ENCODE peak calls at places on chromosome 16, in eight cellular contexts. One of them, this sample, is unnamed.

GRCh38 chr16:16148755-16149154 is 74.5 kb downstream of the ABCC6 start:
- DNase-seq in RCC 7860: peak
- DNase-seq in stimulated activated CD4-positive, alpha-beta T cell treated with anti-CD3 and anti-CD28 coated beads, Interleukin-15, amount 100 ng/mL, for 1 hour: no peak
- DNase-seq in activated CD4-positive, alpha-beta memory T cell treated with anti-CD3 and anti-CD28 coated beads for 36 hours: no peak
- DNase-seq in skeletal muscle cell: no peak
- DNase-seq in activated gamma-delta T cell treated with anti-CD3 and anti-CD28 coated beads, Interleukin-2, amount 50 U/mL, for 16 hours: no peak
- DNase-seq in Right ventricle myocardium superior: no peak
- DNase-seq in smooth muscle cell of the brain vasculature: no peak
- DNase-seq in this sample: no peak

GRCh38 chr16:31081428-31082351 is 7.1 kb downstream of the PRSS53 start:
- DNase-seq in RCC 7860: no peak
- DNase-seq in stimulated activated CD4-positive, alpha-beta T cell treated with anti-CD3 and anti-CD28 coated beads, Interleukin-15, amount 100 ng/mL, for 1 hour: no peak
- DNase-seq in activated CD4-positive, alpha-beta memory T cell treated with anti-CD3 and anti-CD28 coated beads for 36 hours: no peak
- DNase-seq in skeletal muscle cell: no peak
- DNase-seq in activated gamma-delta T cell treated with anti-CD3 and anti-CD28 coated beads, Interleukin-2, amount 50 U/mL, for 16 hours: no peak
- DNase-seq in Right ventricle myocardium superior: no peak
- DNase-seq in smooth muscle cell of the brain vasculature: no peak
- DNase-seq in this sample: no peak

GRCh38 chr16:70747703-70748631 is 53.0 kb downstream of the VAC14 start:
- DNase-seq in RCC 7860: peak
- DNase-seq in stimulated activated CD4-positive, alpha-beta T cell treated with anti-CD3 and anti-CD28 coated beads, Interleukin-15, amount 100 ng/mL, for 1 hour: no peak
- DNase-seq in activated CD4-positive, alpha-beta memory T cell treated with anti-CD3 and anti-CD28 coated beads for 36 hours: no peak
- DNase-seq in skeletal muscle cell: no peak
- DNase-seq in activated gamma-delta T cell treated with anti-CD3 and anti-CD28 coated beads, Interleukin-2, amount 50 U/mL, for 16 hours: no peak
- DNase-seq in Right ventricle myocardium superior: no peak
- DNase-seq in smooth muscle cell of the brain vasculature: no peak
- DNase-seq in this sample: no peak

GRCh38 chr16:26969589-26970217 is 97.0 kb upstream of the C16orf82 start:
- DNase-seq in RCC 7860: no peak
- DNase-seq in stimulated activated CD4-positive, alpha-beta T cell treated with anti-CD3 and anti-CD28 coated beads, Interleukin-15, amount 100 ng/mL, for 1 hour: no peak
- DNase-seq in activated CD4-positive, alpha-beta memory T cell treated with anti-CD3 and anti-CD28 coated beads for 36 hours: no peak
- DNase-seq in skeletal muscle cell: no peak
- DNase-seq in activated gamma-delta T cell treated with anti-CD3 and anti-CD28 coated beads, Interleukin-2, amount 50 U/mL, for 16 hours: no peak
- DNase-seq in Right ventricle myocardium superior: no peak
- DNase-seq in smooth muscle cell of the brain vasculature: no peak
- DNase-seq in this sample: no peak

GRCh38 chr16:80707686-80708085 is 96.7 kb downstream of the CDYL2 start:
- DNase-seq in RCC 7860: no peak
- DNase-seq in stimulated activated CD4-positive, alpha-beta T cell treated with anti-CD3 and anti-CD28 coated beads, Interleukin-15, amount 100 ng/mL, for 1 hour: no peak
- DNase-seq in activated CD4-positive, alpha-beta memory T cell treated with anti-CD3 and anti-CD28 coated beads for 36 hours: no peak
- DNase-seq in skeletal muscle cell: no peak
- DNase-seq in activated gamma-delta T cell treated with anti-CD3 and anti-CD28 coated beads, Interleukin-2, amount 50 U/mL, for 16 hours: no peak
- DNase-seq in Right ventricle myocardium superior: no peak
- DNase-seq in smooth muscle cell of the brain vasculature: no peak
- DNase-seq in this sample: no peak

GRCh38 chr16:5836979-5837670 is 739.5 kb upstream of the EEF2KMT start:
- DNase-seq in RCC 7860: no peak
- DNase-seq in stimulated activated CD4-positive, alpha-beta T cell treated with anti-CD3 and anti-CD28 coated beads, Interleukin-15, amount 100 ng/mL, for 1 hour: no peak
- DNase-seq in activated CD4-positive, alpha-beta memory T cell treated with anti-CD3 and anti-CD28 coated beads for 36 hours: no peak
- DNase-seq in skeletal muscle cell: no peak
- DNase-seq in activated gamma-delta T cell treated with anti-CD3 and anti-CD28 coated beads, Interleukin-2, amount 50 U/mL, for 16 hours: no peak
- DNase-seq in Right ventricle myocardium superior: no peak
- DNase-seq in smooth muscle cell of the brain vasculature: no peak
- DNase-seq in this sample: no peak

GRCh38 chr16:78742501-78743283 is 643.2 kb downstream of the WWOX start:
- DNase-seq in RCC 7860: peak
- DNase-seq in stimulated activated CD4-positive, alpha-beta T cell treated with anti-CD3 and anti-CD28 coated beads, Interleukin-15, amount 100 ng/mL, for 1 hour: peak
- DNase-seq in activated CD4-positive, alpha-beta memory T cell treated with anti-CD3 and anti-CD28 coated beads for 36 hours: peak
- DNase-seq in skeletal muscle cell: no peak
- DNase-seq in activated gamma-delta T cell treated with anti-CD3 and anti-CD28 coated beads, Interleukin-2, amount 50 U/mL, for 16 hours: peak
- DNase-seq in Right ventricle myocardium superior: no peak
- DNase-seq in smooth muscle cell of the brain vasculature: no peak
- DNase-seq in this sample: peak

GRCh38 chr16:67387479-67388079 is 5.7 kb downstream of the TPPP3 start:
- DNase-seq in RCC 7860: no peak
- DNase-seq in stimulated activated CD4-positive, alpha-beta T cell treated with anti-CD3 and anti-CD28 coated beads, Interleukin-15, amount 100 ng/mL, for 1 hour: no peak
- DNase-seq in activated CD4-positive, alpha-beta memory T cell treated with anti-CD3 and anti-CD28 coated beads for 36 hours: no peak
- DNase-seq in skeletal muscle cell: no peak
- DNase-seq in activated gamma-delta T cell treated with anti-CD3 and anti-CD28 coated beads, Interleukin-2, amount 50 U/mL, for 16 hours: no peak
- DNase-seq in Right ventricle myocardium superior: no peak
- DNase-seq in smooth muscle cell of the brain vasculature: no peak
- DNase-seq in this sample: no peak

GRCh38 chr16:57299009-57299718 is 14.7 kb upstream of the PLLP start:
- DNase-seq in RCC 7860: peak
- DNase-seq in stimulated activated CD4-positive, alpha-beta T cell treated with anti-CD3 and anti-CD28 coated beads, Interleukin-15, amount 100 ng/mL, for 1 hour: no peak
- DNase-seq in activated CD4-positive, alpha-beta memory T cell treated with anti-CD3 and anti-CD28 coated beads for 36 hours: peak
- DNase-seq in skeletal muscle cell: no peak
- DNase-seq in activated gamma-delta T cell treated with anti-CD3 and anti-CD28 coated beads, Interleukin-2, amount 50 U/mL, for 16 hours: no peak
- DNase-seq in Right ventricle myocardium superior: peak
- DNase-seq in smooth muscle cell of the brain vasculature: no peak
- DNase-seq in this sample: no peak

GRCh38 chr16:56608876-56609462 is 585 bp downstream of the MT2A start:
- DNase-seq in RCC 7860: no peak
- DNase-seq in stimulated activated CD4-positive, alpha-beta T cell treated with anti-CD3 and anti-CD28 coated beads, Interleukin-15, amount 100 ng/mL, for 1 hour: no peak
- DNase-seq in activated CD4-positive, alpha-beta memory T cell treated with anti-CD3 and anti-CD28 coated beads for 36 hours: peak
- DNase-seq in skeletal muscle cell: no peak
- DNase-seq in activated gamma-delta T cell treated with anti-CD3 and anti-CD28 coated beads, Interleukin-2, amount 50 U/mL, for 16 hours: no peak
- DNase-seq in Right ventricle myocardium superior: no peak
- DNase-seq in smooth muscle cell of the brain vasculature: no peak
- DNase-seq in this sample: no peak

GRCh38 chr16:28981517-28981916 is 3.3 kb upstream of the LAT start:
- DNase-seq in RCC 7860: peak
- DNase-seq in stimulated activated CD4-positive, alpha-beta T cell treated with anti-CD3 and anti-CD28 coated beads, Interleukin-15, amount 100 ng/mL, for 1 hour: no peak
- DNase-seq in activated CD4-positive, alpha-beta memory T cell treated with anti-CD3 and anti-CD28 coated beads for 36 hours: peak
- DNase-seq in skeletal muscle cell: no peak
- DNase-seq in activated gamma-delta T cell treated with anti-CD3 and anti-CD28 coated beads, Interleukin-2, amount 50 U/mL, for 16 hours: peak
- DNase-seq in Right ventricle myocardium superior: no peak
- DNase-seq in smooth muscle cell of the brain vasculature: no peak
- DNase-seq in this sample: no peak

GRCh38 chr16:70685938-70686375 is at the start of gene MTSS2:
- DNase-seq in RCC 7860: peak
- DNase-seq in stimulated activated CD4-positive, alpha-beta T cell treated with anti-CD3 and anti-CD28 coated beads, Interleukin-15, amount 100 ng/mL, for 1 hour: no peak
- DNase-seq in activated CD4-positive, alpha-beta memory T cell treated with anti-CD3 and anti-CD28 coated beads for 36 hours: peak
- DNase-seq in skeletal muscle cell: peak
- DNase-seq in activated gamma-delta T cell treated with anti-CD3 and anti-CD28 coated beads, Interleukin-2, amount 50 U/mL, for 16 hours: no peak
- DNase-seq in Right ventricle myocardium superior: peak
- DNase-seq in smooth muscle cell of the brain vasculature: peak
- DNase-seq in this sample: no peak

GRCh38 chr16:14415291-14415690 is 214.8 kb downstream of the PARN start:
- DNase-seq in RCC 7860: no peak
- DNase-seq in stimulated activated CD4-positive, alpha-beta T cell treated with anti-CD3 and anti-CD28 coated beads, Interleukin-15, amount 100 ng/mL, for 1 hour: no peak
- DNase-seq in activated CD4-positive, alpha-beta memory T cell treated with anti-CD3 and anti-CD28 coated beads for 36 hours: no peak
- DNase-seq in skeletal muscle cell: no peak
- DNase-seq in activated gamma-delta T cell treated with anti-CD3 and anti-CD28 coated beads, Interleukin-2, amount 50 U/mL, for 16 hours: no peak
- DNase-seq in Right ventricle myocardium superior: no peak
- DNase-seq in smooth muscle cell of the brain vasculature: no peak
- DNase-seq in this sample: no peak

GRCh38 chr16:930076-930475 is 40.7 kb downstream of the LMF1 start:
- DNase-seq in RCC 7860: no peak
- DNase-seq in stimulated activated CD4-positive, alpha-beta T cell treated with anti-CD3 and anti-CD28 coated beads, Interleukin-15, amount 100 ng/mL, for 1 hour: no peak
- DNase-seq in activated CD4-positive, alpha-beta memory T cell treated with anti-CD3 and anti-CD28 coated beads for 36 hours: no peak
- DNase-seq in skeletal muscle cell: no peak
- DNase-seq in activated gamma-delta T cell treated with anti-CD3 and anti-CD28 coated beads, Interleukin-2, amount 50 U/mL, for 16 hours: no peak
- DNase-seq in Right ventricle myocardium superior: no peak
- DNase-seq in smooth muscle cell of the brain vasculature: no peak
- DNase-seq in this sample: no peak

GRCh38 chr16:86016201-86016965 is 117.4 kb downstream of the IRF8 start:
- DNase-seq in RCC 7860: peak
- DNase-seq in stimulated activated CD4-positive, alpha-beta T cell treated with anti-CD3 and anti-CD28 coated beads, Interleukin-15, amount 100 ng/mL, for 1 hour: no peak
- DNase-seq in activated CD4-positive, alpha-beta memory T cell treated with anti-CD3 and anti-CD28 coated beads for 36 hours: peak
- DNase-seq in skeletal muscle cell: peak
- DNase-seq in activated gamma-delta T cell treated with anti-CD3 and anti-CD28 coated beads, Interleukin-2, amount 50 U/mL, for 16 hours: no peak
- DNase-seq in Right ventricle myocardium superior: no peak
- DNase-seq in smooth muscle cell of the brain vasculature: peak
- DNase-seq in this sample: no peak

GRCh38 chr16:68265078-68265925 is 976 bp downstream of the SLC7A6 start:
- DNase-seq in RCC 7860: peak
- DNase-seq in stimulated activated CD4-positive, alpha-beta T cell treated with anti-CD3 and anti-CD28 coated beads, Interleukin-15, amount 100 ng/mL, for 1 hour: no peak
- DNase-seq in activated CD4-positive, alpha-beta memory T cell treated with anti-CD3 and anti-CD28 coated beads for 36 hours: peak
- DNase-seq in skeletal muscle cell: no peak
- DNase-seq in activated gamma-delta T cell treated with anti-CD3 and anti-CD28 coated beads, Interleukin-2, amount 50 U/mL, for 16 hours: no peak
- DNase-seq in Right ventricle myocardium superior: peak
- DNase-seq in smooth muscle cell of the brain vasculature: no peak
- DNase-seq in this sample: no peak

GRCh38 chr16:11828696-11829095 is 22.6 kb downstream of the RSL1D1 start:
- DNase-seq in RCC 7860: no peak
- DNase-seq in stimulated activated CD4-positive, alpha-beta T cell treated with anti-CD3 and anti-CD28 coated beads, Interleukin-15, amount 100 ng/mL, for 1 hour: no peak
- DNase-seq in activated CD4-positive, alpha-beta memory T cell treated with anti-CD3 and anti-CD28 coated beads for 36 hours: no peak
- DNase-seq in skeletal muscle cell: no peak
- DNase-seq in activated gamma-delta T cell treated with anti-CD3 and anti-CD28 coated beads, Interleukin-2, amount 50 U/mL, for 16 hours: no peak
- DNase-seq in Right ventricle myocardium superior: no peak
- DNase-seq in smooth muscle cell of the brain vasculature: no peak
- DNase-seq in this sample: no peak

GRCh38 chr16:14050297-14051027 is 20.7 kb upstream of the MRTFB start:
- DNase-seq in RCC 7860: peak
- DNase-seq in stimulated activated CD4-positive, alpha-beta T cell treated with anti-CD3 and anti-CD28 coated beads, Interleukin-15, amount 100 ng/mL, for 1 hour: no peak
- DNase-seq in activated CD4-positive, alpha-beta memory T cell treated with anti-CD3 and anti-CD28 coated beads for 36 hours: no peak
- DNase-seq in skeletal muscle cell: no peak
- DNase-seq in activated gamma-delta T cell treated with anti-CD3 and anti-CD28 coated beads, Interleukin-2, amount 50 U/mL, for 16 hours: no peak
- DNase-seq in Right ventricle myocardium superior: no peak
- DNase-seq in smooth muscle cell of the brain vasculature: no peak
- DNase-seq in this sample: no peak

GRCh38 chr16:66278604-66279262 is 87.8 kb upstream of the CDH5 start:
- DNase-seq in RCC 7860: no peak
- DNase-seq in stimulated activated CD4-positive, alpha-beta T cell treated with anti-CD3 and anti-CD28 coated beads, Interleukin-15, amount 100 ng/mL, for 1 hour: no peak
- DNase-seq in activated CD4-positive, alpha-beta memory T cell treated with anti-CD3 and anti-CD28 coated beads for 36 hours: no peak
- DNase-seq in skeletal muscle cell: no peak
- DNase-seq in activated gamma-delta T cell treated with anti-CD3 and anti-CD28 coated beads, Interleukin-2, amount 50 U/mL, for 16 hours: no peak
- DNase-seq in Right ventricle myocardium superior: no peak
- DNase-seq in smooth muscle cell of the brain vasculature: no peak
- DNase-seq in this sample: no peak

GRCh38 chr16:84266451-84266850 is 26.6 kb upstream of the KCNG4 start:
- DNase-seq in RCC 7860: peak
- DNase-seq in stimulated activated CD4-positive, alpha-beta T cell treated with anti-CD3 and anti-CD28 coated beads, Interleukin-15, amount 100 ng/mL, for 1 hour: no peak
- DNase-seq in activated CD4-positive, alpha-beta memory T cell treated with anti-CD3 and anti-CD28 coated beads for 36 hours: peak
- DNase-seq in skeletal muscle cell: peak
- DNase-seq in activated gamma-delta T cell treated with anti-CD3 and anti-CD28 coated beads, Interleukin-2, amount 50 U/mL, for 16 hours: no peak
- DNase-seq in Right ventricle myocardium superior: no peak
- DNase-seq in smooth muscle cell of the brain vasculature: no peak
- DNase-seq in this sample: no peak

GRCh38 chr16:27385398-27385797 is 16.6 kb upstream of the IL21R start:
- DNase-seq in RCC 7860: no peak
- DNase-seq in stimulated activated CD4-positive, alpha-beta T cell treated with anti-CD3 and anti-CD28 coated beads, Interleukin-15, amount 100 ng/mL, for 1 hour: no peak
- DNase-seq in activated CD4-positive, alpha-beta memory T cell treated with anti-CD3 and anti-CD28 coated beads for 36 hours: no peak
- DNase-seq in skeletal muscle cell: no peak
- DNase-seq in activated gamma-delta T cell treated with anti-CD3 and anti-CD28 coated beads, Interleukin-2, amount 50 U/mL, for 16 hours: no peak
- DNase-seq in Right ventricle myocardium superior: no peak
- DNase-seq in smooth muscle cell of the brain vasculature: no peak
- DNase-seq in this sample: no peak

GRCh38 chr16:57383276-57384247 is 11.3 kb downstream of the CX3CL1 start:
- DNase-seq in RCC 7860: peak
- DNase-seq in stimulated activated CD4-positive, alpha-beta T cell treated with anti-CD3 and anti-CD28 coated beads, Interleukin-15, amount 100 ng/mL, for 1 hour: no peak
- DNase-seq in activated CD4-positive, alpha-beta memory T cell treated with anti-CD3 and anti-CD28 coated beads for 36 hours: no peak
- DNase-seq in skeletal muscle cell: no peak
- DNase-seq in activated gamma-delta T cell treated with anti-CD3 and anti-CD28 coated beads, Interleukin-2, amount 50 U/mL, for 16 hours: no peak
- DNase-seq in Right ventricle myocardium superior: no peak
- DNase-seq in smooth muscle cell of the brain vasculature: no peak
- DNase-seq in this sample: no peak

GRCh38 chr16:78317871-78318270 is 218.4 kb downstream of the WWOX start:
- DNase-seq in RCC 7860: no peak
- DNase-seq in stimulated activated CD4-positive, alpha-beta T cell treated with anti-CD3 and anti-CD28 coated beads, Interleukin-15, amount 100 ng/mL, for 1 hour: no peak
- DNase-seq in activated CD4-positive, alpha-beta memory T cell treated with anti-CD3 and anti-CD28 coated beads for 36 hours: no peak
- DNase-seq in skeletal muscle cell: no peak
- DNase-seq in activated gamma-delta T cell treated with anti-CD3 and anti-CD28 coated beads, Interleukin-2, amount 50 U/mL, for 16 hours: no peak
- DNase-seq in Right ventricle myocardium superior: no peak
- DNase-seq in smooth muscle cell of the brain vasculature: no peak
- DNase-seq in this sample: no peak

GRCh38 chr16:65122974-65123845 is 1.3 kb upstream of the CDH11 start:
- DNase-seq in RCC 7860: no peak
- DNase-seq in stimulated activated CD4-positive, alpha-beta T cell treated with anti-CD3 and anti-CD28 coated beads, Interleukin-15, amount 100 ng/mL, for 1 hour: no peak
- DNase-seq in activated CD4-positive, alpha-beta memory T cell treated with anti-CD3 and anti-CD28 coated beads for 36 hours: no peak
- DNase-seq in skeletal muscle cell: no peak
- DNase-seq in activated gamma-delta T cell treated with anti-CD3 and anti-CD28 coated beads, Interleukin-2, amount 50 U/mL, for 16 hours: no peak
- DNase-seq in Right ventricle myocardium superior: peak
- DNase-seq in smooth muscle cell of the brain vasculature: no peak
- DNase-seq in this sample: no peak

GRCh38 chr16:85266857-85267256 is 154.6 kb upstream of the CIBAR2 start:
- DNase-seq in RCC 7860: no peak
- DNase-seq in stimulated activated CD4-positive, alpha-beta T cell treated with anti-CD3 and anti-CD28 coated beads, Interleukin-15, amount 100 ng/mL, for 1 hour: no peak
- DNase-seq in activated CD4-positive, alpha-beta memory T cell treated with anti-CD3 and anti-CD28 coated beads for 36 hours: no peak
- DNase-seq in skeletal muscle cell: no peak
- DNase-seq in activated gamma-delta T cell treated with anti-CD3 and anti-CD28 coated beads, Interleukin-2, amount 50 U/mL, for 16 hours: no peak
- DNase-seq in Right ventricle myocardium superior: no peak
- DNase-seq in smooth muscle cell of the brain vasculature: no peak
- DNase-seq in this sample: no peak

GRCh38 chr16:12016166-12016947 is 39.8 kb downstream of the SNX29 start:
- DNase-seq in RCC 7860: no peak
- DNase-seq in stimulated activated CD4-positive, alpha-beta T cell treated with anti-CD3 and anti-CD28 coated beads, Interleukin-15, amount 100 ng/mL, for 1 hour: no peak
- DNase-seq in activated CD4-positive, alpha-beta memory T cell treated with anti-CD3 and anti-CD28 coated beads for 36 hours: no peak
- DNase-seq in skeletal muscle cell: no peak
- DNase-seq in activated gamma-delta T cell treated with anti-CD3 and anti-CD28 coated beads, Interleukin-2, amount 50 U/mL, for 16 hours: no peak
- DNase-seq in Right ventricle myocardium superior: no peak
- DNase-seq in smooth muscle cell of the brain vasculature: no peak
- DNase-seq in this sample: no peak

GRCh38 chr16:22728167-22728836 is 85.7 kb upstream of the HS3ST2 start:
- DNase-seq in RCC 7860: no peak
- DNase-seq in stimulated activated CD4-positive, alpha-beta T cell treated with anti-CD3 and anti-CD28 coated beads, Interleukin-15, amount 100 ng/mL, for 1 hour: no peak
- DNase-seq in activated CD4-positive, alpha-beta memory T cell treated with anti-CD3 and anti-CD28 coated beads for 36 hours: no peak
- DNase-seq in skeletal muscle cell: no peak
- DNase-seq in activated gamma-delta T cell treated with anti-CD3 and anti-CD28 coated beads, Interleukin-2, amount 50 U/mL, for 16 hours: no peak
- DNase-seq in Right ventricle myocardium superior: no peak
- DNase-seq in smooth muscle cell of the brain vasculature: no peak
- DNase-seq in this sample: no peak

GRCh38 chr16:46830417-46830901 is 521 bp downstream of the C16orf87 start:
- DNase-seq in RCC 7860: no peak
- DNase-seq in stimulated activated CD4-positive, alpha-beta T cell treated with anti-CD3 and anti-CD28 coated beads, Interleukin-15, amount 100 ng/mL, for 1 hour: peak
- DNase-seq in activated CD4-positive, alpha-beta memory T cell treated with anti-CD3 and anti-CD28 coated beads for 36 hours: peak
- DNase-seq in skeletal muscle cell: no peak
- DNase-seq in activated gamma-delta T cell treated with anti-CD3 and anti-CD28 coated beads, Interleukin-2, amount 50 U/mL, for 16 hours: peak
- DNase-seq in Right ventricle myocardium superior: peak
- DNase-seq in smooth muscle cell of the brain vasculature: no peak
- DNase-seq in this sample: peak

GRCh38 chr16:50634090-50634489 is 47.0 kb downstream of the SNX20 start:
- DNase-seq in RCC 7860: no peak
- DNase-seq in stimulated activated CD4-positive, alpha-beta T cell treated with anti-CD3 and anti-CD28 coated beads, Interleukin-15, amount 100 ng/mL, for 1 hour: no peak
- DNase-seq in activated CD4-positive, alpha-beta memory T cell treated with anti-CD3 and anti-CD28 coated beads for 36 hours: no peak
- DNase-seq in skeletal muscle cell: no peak
- DNase-seq in activated gamma-delta T cell treated with anti-CD3 and anti-CD28 coated beads, Interleukin-2, amount 50 U/mL, for 16 hours: no peak
- DNase-seq in Right ventricle myocardium superior: no peak
- DNase-seq in smooth muscle cell of the brain vasculature: no peak
- DNase-seq in this sample: no peak

GRCh38 chr16:50313596-50314483 is 47.5 kb downstream of the ADCY7 start:
- DNase-seq in RCC 7860: no peak
- DNase-seq in stimulated activated CD4-positive, alpha-beta T cell treated with anti-CD3 and anti-CD28 coated beads, Interleukin-15, amount 100 ng/mL, for 1 hour: no peak
- DNase-seq in activated CD4-positive, alpha-beta memory T cell treated with anti-CD3 and anti-CD28 coated beads for 36 hours: peak
- DNase-seq in skeletal muscle cell: no peak
- DNase-seq in activated gamma-delta T cell treated with anti-CD3 and anti-CD28 coated beads, Interleukin-2, amount 50 U/mL, for 16 hours: peak
- DNase-seq in Right ventricle myocardium superior: peak
- DNase-seq in smooth muscle cell of the brain vasculature: no peak
- DNase-seq in this sample: no peak

GRCh38 chr16:68475071-68475470 is 26.8 kb upstream of the SMPD3 start:
- DNase-seq in RCC 7860: no peak
- DNase-seq in stimulated activated CD4-positive, alpha-beta T cell treated with anti-CD3 and anti-CD28 coated beads, Interleukin-15, amount 100 ng/mL, for 1 hour: no peak
- DNase-seq in activated CD4-positive, alpha-beta memory T cell treated with anti-CD3 and anti-CD28 coated beads for 36 hours: no peak
- DNase-seq in skeletal muscle cell: no peak
- DNase-seq in activated gamma-delta T cell treated with anti-CD3 and anti-CD28 coated beads, Interleukin-2, amount 50 U/mL, for 16 hours: no peak
- DNase-seq in Right ventricle myocardium superior: no peak
- DNase-seq in smooth muscle cell of the brain vasculature: no peak
- DNase-seq in this sample: no peak

GRCh38 chr16:30893082-30893743 is 664 bp downstream of the BCL7C start:
- DNase-seq in RCC 7860: no peak
- DNase-seq in stimulated activated CD4-positive, alpha-beta T cell treated with anti-CD3 and anti-CD28 coated beads, Interleukin-15, amount 100 ng/mL, for 1 hour: no peak
- DNase-seq in activated CD4-positive, alpha-beta memory T cell treated with anti-CD3 and anti-CD28 coated beads for 36 hours: peak
- DNase-seq in skeletal muscle cell: no peak
- DNase-seq in activated gamma-delta T cell treated with anti-CD3 and anti-CD28 coated beads, Interleukin-2, amount 50 U/mL, for 16 hours: no peak
- DNase-seq in Right ventricle myocardium superior: no peak
- DNase-seq in smooth muscle cell of the brain vasculature: no peak
- DNase-seq in this sample: no peak

GRCh38 chr16:31348578-31348977 is 6.4 kb upstream of the ITGAX start:
- DNase-seq in RCC 7860: no peak
- DNase-seq in stimulated activated CD4-positive, alpha-beta T cell treated with anti-CD3 and anti-CD28 coated beads, Interleukin-15, amount 100 ng/mL, for 1 hour: no peak
- DNase-seq in activated CD4-positive, alpha-beta memory T cell treated with anti-CD3 and anti-CD28 coated beads for 36 hours: no peak
- DNase-seq in skeletal muscle cell: no peak
- DNase-seq in activated gamma-delta T cell treated with anti-CD3 and anti-CD28 coated beads, Interleukin-2, amount 50 U/mL, for 16 hours: no peak
- DNase-seq in Right ventricle myocardium superior: no peak
- DNase-seq in smooth muscle cell of the brain vasculature: no peak
- DNase-seq in this sample: no peak

GRCh38 chr16:21565816-21566669 is 33.3 kb upstream of the METTL9 start:
- DNase-seq in RCC 7860: no peak
- DNase-seq in stimulated activated CD4-positive, alpha-beta T cell treated with anti-CD3 and anti-CD28 coated beads, Interleukin-15, amount 100 ng/mL, for 1 hour: no peak
- DNase-seq in activated CD4-positive, alpha-beta memory T cell treated with anti-CD3 and anti-CD28 coated beads for 36 hours: no peak
- DNase-seq in skeletal muscle cell: no peak
- DNase-seq in activated gamma-delta T cell treated with anti-CD3 and anti-CD28 coated beads, Interleukin-2, amount 50 U/mL, for 16 hours: no peak
- DNase-seq in Right ventricle myocardium superior: no peak
- DNase-seq in smooth muscle cell of the brain vasculature: no peak
- DNase-seq in this sample: no peak